ENCODE peak calls at places on chromosome 6, in four cellular contexts. B is heart right ventricle, V is MCF 10A, K is ascending aorta. E is an unnamed sample.

GRCh38 chr6:28254340-28254618 is 2.2 kb upstream of the ZKSCAN4 start:
- DNase-seq in B (no peak), V (no peak), K (no peak), E (no peak)

GRCh38 chr6:152380993-152381898 is 255.9 kb downstream of the SYNE1 start:
- DNase-seq in B (peak), V (peak), K (peak), E (peak)

GRCh38 chr6:119162134-119162761 is 83.8 kb upstream of the FAM184A start:
- DNase-seq in B (no peak), V (no peak), K (no peak), E (no peak)

GRCh38 chr6:93048381-93048780 is 371.0 kb downstream of the EPHA7 start:
- DNase-seq in B (no peak), V (no peak), K (no peak), E (no peak)

GRCh38 chr6:156953125-156953477 is 175.9 kb downstream of the ARID1B start:
- DNase-seq in B (no peak), V (no peak), K (no peak), E (no peak)

GRCh38 chr6:33418690-33419291 is 884 bp upstream of the CUTA start:
- DNase-seq in B (no peak), V (no peak), K (no peak), E (no peak)

GRCh38 chr6:44009425-44010321 is 117.6 kb downstream of the MRPL14 start:
- DNase-seq in B (no peak), V (peak), K (no peak), E (no peak)

GRCh38 chr6:107618672-107619071 is 128.8 kb downstream of the SOBP start:
- DNase-seq in B (no peak), V (no peak), K (no peak), E (no peak)

GRCh38 chr6:9540126-9540525 is 874.7 kb downstream of the TFAP2A start:
- DNase-seq in B (no peak), V (peak), K (no peak), E (no peak)

GRCh38 chr6:82030301-82030700 is 217.2 kb downstream of the IBTK start:
- DNase-seq in B (no peak), V (peak), K (no peak), E (no peak)

GRCh38 chr6:31919624-31920303 is 7.8 kb upstream of the C2 start:
- DNase-seq in B (no peak), V (no peak), K (no peak), E (no peak)

GRCh38 chr6:14365393-14365792 is 247.8 kb downstream of the CD83 start:
- DNase-seq in B (no peak), V (no peak), K (no peak), E (no peak)

GRCh38 chr6:152380351-152380767 is 256.8 kb downstream of the SYNE1 start:
- DNase-seq in B (peak), V (peak), K (no peak), E (no peak)

GRCh38 chr6:11231564-11232176 is 798 bp downstream of the NEDD9 start:
- DNase-seq in B (no peak), V (no peak), K (no peak), E (no peak)

GRCh38 chr6:44431118-44431725 is 43.7 kb downstream of the CDC5L start:
- DNase-seq in B (peak), V (peak), K (no peak), E (no peak)

GRCh38 chr6:76861403-76861802 is 601.9 kb downstream of the HTR1B start:
- DNase-seq in B (no peak), V (peak), K (no peak), E (no peak)

GRCh38 chr6:111157412-111157811 is 70.1 kb downstream of the SLC16A10 start:
- DNase-seq in B (no peak), V (no peak), K (no peak), E (no peak)

GRCh38 chr6:150756170-150756569 is 109.3 kb upstream of the MTHFD1L start:
- DNase-seq in B (no peak), V (no peak), K (no peak), E (no peak)

GRCh38 chr6:17291778-17292177 is 10.6 kb downstream of the RBM24 start:
- DNase-seq in B (no peak), V (no peak), K (no peak), E (no peak)

GRCh38 chr6:124819340-124819739 is 142.9 kb upstream of the RNF217 start:
- DNase-seq in B (no peak), V (peak), K (no peak), E (no peak)

GRCh38 chr6:145155411-145155810 is 579.9 kb downstream of the EPM2A start:
- DNase-seq in B (no peak), V (peak), K (no peak), E (no peak)

GRCh38 chr6:129434091-129434490 is 275.9 kb downstream of the ARHGAP18 start:
- DNase-seq in B (no peak), V (no peak), K (no peak), E (no peak)

GRCh38 chr6:112348334-112348874 is 1.3 kb downstream of the RFPL4B start:
- DNase-seq in B (no peak), V (no peak), K (no peak), E (no peak)

GRCh38 chr6:88780714-88781389 is 182.6 kb downstream of the RNGTT start:
- DNase-seq in B (peak), V (peak), K (no peak), E (peak)

GRCh38 chr6:127077886-127078285 is 40.6 kb upstream of the RSPO3 start:
- DNase-seq in B (no peak), V (no peak), K (no peak), E (no peak)

GRCh38 chr6:46677314-46677654 is 10.4 kb upstream of the TDRD6 start:
- DNase-seq in B (no peak), V (peak), K (no peak), E (no peak)

GRCh38 chr6:150866147-150867073 is 908 bp downstream of the MTHFD1L start:
- DNase-seq in B (peak), V (peak), K (peak), E (peak)

GRCh38 chr6:131134220-131134831 is 941 bp upstream of the AKAP7 start:
- DNase-seq in B (no peak), V (no peak), K (no peak), E (no peak)

GRCh38 chr6:18415671-18416340 is 28.7 kb downstream of the RNF144B start:
- DNase-seq in B (no peak), V (no peak), K (no peak), E (no peak)

GRCh38 chr6:56770011-56770520 is 127.4 kb upstream of the DST start:
- DNase-seq in B (no peak), V (no peak), K (no peak), E (no peak)

GRCh38 chr6:56766139-56766805 is 123.6 kb upstream of the DST start:
- DNase-seq in B (no peak), V (no peak), K (no peak), E (no peak)

GRCh38 chr6:56767435-56767834 is 124.7 kb upstream of the DST start:
- DNase-seq in B (no peak), V (no peak), K (no peak), E (no peak)

GRCh38 chr6:56766806-56767178 is 124.1 kb upstream of the DST start:
- DNase-seq in B (no peak), V (no peak), K (no peak), E (no peak)

GRCh38 chr6:56767892-56768531 is 125.3 kb upstream of the DST start:
- DNase-seq in B (no peak), V (no peak), K (no peak), E (no peak)
- TF ChIP-seq CTCF in B (peak), V (no peak), K (peak), E (no peak)

DNA sequence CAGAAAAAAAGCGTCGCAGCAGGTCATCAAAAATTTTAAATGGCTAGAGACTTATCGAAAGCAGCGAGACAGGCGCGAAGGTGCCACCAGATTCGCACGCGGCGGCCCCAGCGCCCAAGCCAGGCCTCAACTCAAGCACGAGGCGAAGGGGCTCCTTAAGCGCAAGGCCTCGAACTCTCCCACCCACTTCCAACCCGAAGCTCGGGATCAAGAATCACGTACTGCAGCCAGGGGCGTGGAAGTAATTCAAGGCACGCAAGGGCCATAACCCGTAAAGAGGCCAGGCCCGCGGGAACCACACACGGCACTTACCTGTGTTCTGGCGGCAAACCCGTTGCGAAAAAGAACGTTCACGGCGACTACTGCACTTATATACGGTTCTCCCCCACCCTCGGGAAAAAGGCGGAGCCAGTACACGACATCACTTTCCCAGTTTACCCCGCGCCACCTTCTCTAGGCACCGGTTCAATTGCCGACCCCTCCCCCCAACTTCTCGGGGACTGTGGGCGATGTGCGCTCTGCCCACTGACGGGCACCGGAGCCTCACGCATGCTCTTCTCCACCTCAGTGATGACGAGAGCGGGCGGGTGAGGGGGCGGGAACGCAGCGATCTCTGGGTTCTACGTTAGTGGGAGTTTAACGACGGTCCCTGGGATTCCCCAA is at the start of gene EEF1A1:
- DNase-seq in B (peak), V (peak), K (peak), E (peak)
- TF ChIP-seq CTCF in B (no peak), V (no peak), K (no peak), E (no peak)

GRCh38 chr6:98039876-98040605 is 757.0 kb upstream of the MMS22L start:
- DNase-seq in B (no peak), V (peak), K (no peak), E (no peak)
- TF ChIP-seq CTCF in B (peak), V (peak), K (no peak), E (peak)

GRCh38 chr6:20875369-20875963 is 341.2 kb downstream of the CDKAL1 start:
- DNase-seq in B (no peak), V (peak), K (no peak), E (no peak)
- TF ChIP-seq CTCF in B (peak), V (peak), K (peak), E (peak)

GRCh38 chr6:169250660-169251059 is 3.0 kb downstream of the THBS2 start:
- DNase-seq in B (no peak), V (peak), K (peak), E (no peak)
- TF ChIP-seq CTCF in B (no peak), V (no peak), K (no peak), E (no peak)

GRCh38 chr6:78770766-78771165 is 96.6 kb upstream of the IRAK1BP1 start:
- DNase-seq in B (no peak), V (no peak), K (no peak), E (no peak)
- TF ChIP-seq CTCF in B (no peak), V (no peak), K (no peak), E (no peak)

GRCh38 chr6:166556871-166557322 is 29.6 kb downstream of the RAMACL start:
- DNase-seq in B (peak), V (peak), K (peak), E (no peak)
- TF ChIP-seq CTCF in B (no peak), V (no peak), K (no peak), E (no peak)

GRCh38 chr6:26197736-26198625 is 110.8 kb downstream of the HFE start:
- DNase-seq in B (no peak), V (peak), K (no peak), E (no peak)
- TF ChIP-seq CTCF in B (no peak), V (no peak), K (no peak), E (no peak)

GRCh38 chr6:41371461-41371991 is 36.1 kb downstream of the NCR2 start:
- DNase-seq in B (peak), V (no peak), K (no peak), E (peak)
- TF ChIP-seq CTCF in B (peak), V (no peak), K (peak), E (peak)

GRCh38 chr6:96721227-96721626 is 116.0 kb downstream of the GPR63 start:
- DNase-seq in B (no peak), V (peak), K (no peak), E (no peak)

DNA sequence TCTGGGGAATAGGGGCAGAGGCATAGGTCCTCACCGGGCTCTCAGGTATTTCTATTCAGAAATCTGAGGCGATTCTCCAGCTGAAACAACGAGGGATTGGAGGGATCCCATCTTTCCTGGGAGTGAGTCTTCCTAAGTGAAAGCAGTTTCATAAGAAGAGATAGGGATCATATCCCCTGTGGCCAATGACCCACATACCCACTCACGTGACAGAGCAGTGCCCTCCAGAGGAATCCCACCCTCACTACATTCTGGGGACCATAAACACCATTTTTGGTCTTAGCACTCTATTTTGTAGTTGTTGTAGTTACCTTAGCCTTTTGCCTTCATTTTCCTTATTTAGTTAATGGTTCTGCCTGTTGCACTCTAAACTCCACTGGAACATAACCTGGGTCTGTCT is 121.1 kb downstream of the GPR63 start:
- DNase-seq in B (no peak), V (no peak), K (no peak), E (no peak)
- TF ChIP-seq CTCF in B (peak), V (no peak), K (no peak), E (no peak)